ENCODE peak calls at places on chromosomes 6 and 20, in six cellular contexts. L, C, B, F, X and J are unnamed samples.

GRCh38 chr6:44157152-44157521 is 1.5 kb upstream of the CAPN11 start:
- DNase-seq in L (no peak), B (no peak), C (no peak), F (no peak), X (no peak), J (no peak)

GRCh38 chr20:38810926-38811325 is 5.4 kb downstream of the PPP1R16B start:
- DNase-seq in X (no peak), C (no peak), L (no peak), F (no peak), B (no peak), J (no peak)

GRCh38 chr6:155177369-155177961 is 86.3 kb upstream of the CLDN20 start:
- DNase-seq in B (no peak), L (peak; percentile 39), X (peak; percentile 59), F (no peak), C (peak; percentile 65), J (no peak)

GRCh38 chr20:24353135-24353694 is 116.2 kb upstream of the SYNDIG1 start:
- DNase-seq in F (no peak), B (no peak), X (no peak), C (no peak), L (no peak), J (no peak)

GRCh38 chr20:9514461-9515210 is at the start of gene LAMP5:
- DNase-seq in C (no peak), L (no peak), X (peak; percentile 73), F (no peak), B (peak; percentile 75), J (no peak)

GRCh38 chr20:49747707-49748524 is 34.2 kb upstream of the B4GALT5 start:
- DNase-seq in F (no peak), B (peak; percentile 78), L (peak; percentile 79), X (peak; percentile 7), C (no peak), J (peak; percentile 41)

GRCh38 chr6:151056230-151056907 is 183.4 kb upstream of the AKAP12 start:
- DNase-seq in B (no peak), F (no peak), L (no peak), X (no peak), C (no peak), J (no peak)

GRCh38 chr6:132011582-132011981 is 60.4 kb upstream of the CCN2 start:
- DNase-seq in C (no peak), L (peak; percentile 67), F (no peak), B (no peak), X (no peak), J (no peak)

GRCh38 chr6:97630592-97630991 is 347.6 kb upstream of the MMS22L start:
- DNase-seq in C (no peak), L (no peak), F (no peak), X (no peak), B (no peak), J (no peak)

GRCh38 chr6:41097467-41098090 is 24.8 kb downstream of the NFYA start:
- DNase-seq in C (no peak), X (no peak), F (peak; percentile 31), B (no peak), L (no peak), J (no peak)

GRCh38 chr6:5584072-5584471 is 322.8 kb downstream of the FARS2 start:
- DNase-seq in B (no peak), L (peak; percentile 20), X (no peak), C (no peak), F (no peak), J (no peak)

GRCh38 chr20:57627972-57628650 is 7.9 kb upstream of the ZBP1 start:
- DNase-seq in C (no peak), X (no peak), L (no peak), F (no peak), B (no peak), J (no peak)

GRCh38 chr6:127366281-127367022 is 23.0 kb upstream of the ECHDC1 start:
- DNase-seq in L (peak; percentile 84), X (no peak), C (no peak), F (peak; percentile 84), B (peak; percentile 16), J (no peak)